ENCODE peak calls at places on chromosomes 12 and 14, in ten cellular contexts. N is activated CD8-positive, alpha-beta T cell treated with anti-CD3 and anti-CD28 coated beads for 36 hours; M is GM20000; J is NCI-H1092; W is pons; K is Calu3; D is G401; I is activated T-helper 1 cell treated with Interleukin-2 at 50 U/mL for 16 hours; S is activated gamma-delta T cell treated with Interleukin-2 at 50 U/mL for 16 hours; U is HEK293T. L is an unnamed sample.

GRCh38 chr14:69152181-69152943 is 557 bp downstream of the DCAF5 start:
- DNase-seq in I (peak; percentile 23), U (peak; percentile 39), N (peak; percentile 62), D (no peak), W (peak; percentile 35), K (no peak), J (peak; percentile 21), S (peak; percentile 46), M (peak; percentile 55), L (no peak)

GRCh38 chr12:8948711-8949524 is 527 bp downstream of the M6PR start:
- DNase-seq in D (no peak), U (peak; percentile 15), W (peak; percentile 45), I (no peak), K (no peak), M (peak; percentile 14), J (no peak), N (peak; percentile 29), S (no peak), L (no peak)

GRCh38 chr14:54299393-54300363 is 97.1 kb upstream of the CDKN3 start:
- DNase-seq in I (no peak), D (no peak), W (no peak), N (no peak), U (no peak), S (no peak), K (no peak), M (no peak), J (no peak), L (no peak)

GRCh38 chr14:94665121-94665520 is 52.9 kb downstream of the SERPINA3 start:
- DNase-seq in I (no peak), N (no peak), M (no peak), S (no peak), K (no peak), W (peak; percentile 5), U (no peak), D (no peak), J (no peak), L (no peak)

GRCh38 chr14:62209287-62209899 is 447.2 kb downstream of the SNAPC1 start:
- DNase-seq in M (no peak), K (no peak), D (no peak), J (no peak), N (no peak), U (no peak), S (no peak), I (no peak), W (no peak), L (no peak)

GRCh38 chr14:71321556-71322315 is 414.5 kb downstream of the PCNX1 start:
- DNase-seq in S (no peak), I (no peak), J (no peak), M (no peak), K (peak; percentile 16), U (peak; percentile 22), D (peak; percentile 81), W (peak; percentile 69), N (peak; percentile 7), L (peak; percentile 61)

GRCh38 chr14:71372411-71372838 is 465.2 kb downstream of the PCNX1 start:
- DNase-seq in M (peak; percentile 11), D (no peak), S (no peak), I (no peak), N (no peak), U (no peak), W (no peak), J (no peak), K (no peak), L (no peak)

GRCh38 chr14:61527325-61528100 is 167.8 kb upstream of the HIF1A start:
- DNase-seq in D (no peak), K (peak; percentile 41), U (no peak), J (no peak), W (no peak), I (no peak), M (no peak), S (no peak), N (peak; percentile 31), L (no peak)

GRCh38 chr14:56124296-56124695 is 6.1 kb downstream of the PELI2 start:
- DNase-seq in U (no peak), W (no peak), M (no peak), J (no peak), D (peak; percentile 64), I (no peak), N (no peak), S (no peak), K (no peak), L (no peak)

GRCh38 chr12:54991161-54991991 is 6.8 kb upstream of the TESPA1 start:
- DNase-seq in W (peak; percentile 3), D (no peak), U (no peak), K (no peak), N (peak; percentile 66), J (no peak), I (no peak), S (peak; percentile 26), M (peak; percentile 62), L (no peak)

GRCh38 chr14:86912689-86913088 is 1080.3 kb downstream of the GALC start:
- DNase-seq in S (no peak), U (no peak), W (no peak), J (no peak), I (no peak), K (no peak), D (no peak), M (no peak), N (no peak), L (no peak)

GRCh38 chr12:105264771-105265170 is 28.8 kb upstream of the APPL2 start:
- DNase-seq in W (no peak), D (no peak), U (no peak), J (no peak), S (no peak), I (no peak), N (no peak), M (no peak), K (no peak), L (no peak)

GRCh38 chr14:59262717-59263469 is 74.4 kb downstream of the DAAM1 start:
- DNase-seq in I (no peak), M (no peak), J (peak; percentile 27), U (peak; percentile 36), W (no peak), D (peak; percentile 44), S (no peak), K (no peak), N (no peak), L (no peak)

GRCh38 chr14:88181072-88181471 is 142.0 kb downstream of the KCNK10 start:
- DNase-seq in J (no peak), S (no peak), W (no peak), K (no peak), I (no peak), D (no peak), M (peak; percentile 52), N (peak; percentile 11), U (no peak), L (no peak)

GRCh38 chr12:40907115-40907521 is 214.9 kb downstream of the CNTN1 start:
- DNase-seq in D (no peak), N (no peak), I (no peak), J (no peak), W (no peak), M (peak; percentile 3), S (no peak), K (peak; percentile 54), U (no peak), L (no peak)

L was measured in NCI-H187 treated with DMSO at 0.1 percent for 48 hours.